ENCODE peak calls at places on chromosomes 12 and 14, in six cellular contexts. One of them, this sample, is unnamed.

GRCh38 chr14:74658535-74659130 is 46.6 kb upstream of the LTBP2 start:
- DNase-seq in brain microvascular endothelial cell: no peak
- DNase-seq in choroid plexus epithelial cell: peak; percentile 73
- DNase-seq in lower lobe of right lung: no peak
- DNase-seq in kidney: no peak
- DNase-seq in PC-9: no peak
- DNase-seq in this sample: peak; percentile 66

GRCh38 chr12:65929641-65930040 is 105.4 kb downstream of the HMGA2 start:
- DNase-seq in brain microvascular endothelial cell: no peak
- DNase-seq in choroid plexus epithelial cell: no peak
- DNase-seq in lower lobe of right lung: no peak
- DNase-seq in kidney: no peak
- DNase-seq in PC-9: no peak
- DNase-seq in this sample: no peak

GRCh38 chr12:75974323-75975273 is 57.0 kb downstream of the PHLDA1 start:
- DNase-seq in brain microvascular endothelial cell: no peak
- DNase-seq in choroid plexus epithelial cell: no peak
- DNase-seq in lower lobe of right lung: peak; percentile 59
- DNase-seq in kidney: no peak
- DNase-seq in PC-9: no peak
- DNase-seq in this sample: no peak

GRCh38 chr12:50458606-50459005 is 46.2 kb upstream of the DIP2B start:
- DNase-seq in brain microvascular endothelial cell: no peak
- DNase-seq in choroid plexus epithelial cell: peak; percentile 40
- DNase-seq in lower lobe of right lung: no peak
- DNase-seq in kidney: no peak
- DNase-seq in PC-9: peak; percentile 66
- DNase-seq in this sample: peak; percentile 40

GRCh38 chr12:79121486-79121885 is 256.9 kb downstream of the SYT1 start:
- DNase-seq in brain microvascular endothelial cell: no peak
- DNase-seq in choroid plexus epithelial cell: peak; percentile 38
- DNase-seq in lower lobe of right lung: no peak
- DNase-seq in kidney: no peak
- DNase-seq in PC-9: no peak
- DNase-seq in this sample: no peak

GRCh38 chr14:74580275-74580672 is 31.8 kb downstream of the LTBP2 start:
- DNase-seq in brain microvascular endothelial cell: no peak
- DNase-seq in choroid plexus epithelial cell: no peak
- DNase-seq in lower lobe of right lung: no peak
- DNase-seq in kidney: no peak
- DNase-seq in PC-9: no peak
- DNase-seq in this sample: no peak

GRCh38 chr12:49651855-49652254 is 28.5 kb downstream of the PRPF40B start:
- DNase-seq in brain microvascular endothelial cell: no peak
- DNase-seq in choroid plexus epithelial cell: no peak
- DNase-seq in lower lobe of right lung: no peak
- DNase-seq in kidney: peak; percentile 64
- DNase-seq in PC-9: no peak
- DNase-seq in this sample: no peak

GRCh38 chr14:66403183-66403582 is 83.0 kb upstream of the CCDC196 start:
- DNase-seq in brain microvascular endothelial cell: peak; percentile 8
- DNase-seq in choroid plexus epithelial cell: peak; percentile 62
- DNase-seq in lower lobe of right lung: no peak
- DNase-seq in kidney: no peak
- DNase-seq in PC-9: peak; percentile 62
- DNase-seq in this sample: peak; percentile 43

GRCh38 chr12:95815635-95816212 is 25.2 kb upstream of the NTN4 start:
- DNase-seq in brain microvascular endothelial cell: no peak
- DNase-seq in choroid plexus epithelial cell: peak; percentile 61
- DNase-seq in lower lobe of right lung: no peak
- DNase-seq in kidney: no peak
- DNase-seq in PC-9: peak; percentile 59
- DNase-seq in this sample: peak; percentile 54

GRCh38 chr14:99511421-99512109 is 30.4 kb downstream of the CCNK start:
- DNase-seq in brain microvascular endothelial cell: peak; percentile 12
- DNase-seq in choroid plexus epithelial cell: peak; percentile 30
- DNase-seq in lower lobe of right lung: no peak
- DNase-seq in kidney: peak; percentile 56
- DNase-seq in PC-9: no peak
- DNase-seq in this sample: peak; percentile 62

GRCh38 chr12:29655861-29656260 is 127.9 kb downstream of the TMTC1 start:
- DNase-seq in brain microvascular endothelial cell: no peak
- DNase-seq in choroid plexus epithelial cell: no peak
- DNase-seq in lower lobe of right lung: no peak
- DNase-seq in kidney: no peak
- DNase-seq in PC-9: no peak
- DNase-seq in this sample: no peak

GRCh38 chr14:48963231-48963630 is 622.9 kb downstream of the RPS29 start:
- DNase-seq in brain microvascular endothelial cell: no peak
- DNase-seq in choroid plexus epithelial cell: no peak
- DNase-seq in lower lobe of right lung: no peak
- DNase-seq in kidney: no peak
- DNase-seq in PC-9: no peak
- DNase-seq in this sample: no peak

GRCh38 chr14:78697341-78697740 is 527.2 kb downstream of the NRXN3 start:
- DNase-seq in brain microvascular endothelial cell: peak; percentile 5
- DNase-seq in choroid plexus epithelial cell: peak; percentile 55
- DNase-seq in lower lobe of right lung: no peak
- DNase-seq in kidney: no peak
- DNase-seq in PC-9: no peak
- DNase-seq in this sample: peak; percentile 58

GRCh38 chr14:88470542-88471440 is 84.0 kb downstream of the PTPN21 start:
- DNase-seq in brain microvascular endothelial cell: no peak
- DNase-seq in choroid plexus epithelial cell: peak; percentile 17
- DNase-seq in lower lobe of right lung: no peak
- DNase-seq in kidney: no peak
- DNase-seq in PC-9: no peak
- DNase-seq in this sample: no peak

DNA sequence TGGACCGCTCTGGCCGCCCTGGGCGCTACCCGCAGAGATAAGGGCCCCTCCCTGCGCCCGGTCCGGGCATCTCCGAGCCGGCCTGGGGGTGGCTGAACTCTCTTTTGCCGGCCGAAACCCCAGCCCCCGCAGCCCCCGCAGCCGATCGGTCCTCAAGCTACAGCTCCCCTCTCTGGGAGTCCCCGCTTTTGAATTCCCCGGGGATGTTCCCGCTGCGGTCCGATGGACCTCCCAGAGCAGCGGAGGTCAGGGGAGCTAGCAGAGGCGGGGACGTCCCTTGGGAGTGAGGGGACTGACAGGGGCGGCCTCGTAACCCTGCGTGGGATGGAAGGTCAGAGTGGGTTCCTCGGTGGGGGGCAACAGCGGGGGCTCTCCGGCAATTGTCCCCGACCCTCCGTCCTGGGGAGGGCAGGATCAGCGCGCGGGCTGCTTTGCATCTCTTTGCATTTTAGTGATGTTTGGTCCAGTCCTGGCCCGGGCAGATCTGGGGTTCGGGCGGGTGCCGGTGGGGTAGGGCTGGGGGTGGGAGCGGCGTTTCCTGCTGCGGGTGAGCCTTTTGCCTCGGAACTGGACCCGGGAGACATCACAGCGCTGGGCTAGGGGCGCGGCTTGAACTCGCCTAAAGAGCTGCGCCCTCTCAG is at the start of gene CRIP1:
- DNase-seq in brain microvascular endothelial cell: no peak
- DNase-seq in choroid plexus epithelial cell: no peak
- DNase-seq in lower lobe of right lung: no peak
- DNase-seq in kidney: no peak
- DNase-seq in PC-9: no peak
- DNase-seq in this sample: no peak
- H3K4me3 ChIP-seq in brain microvascular endothelial cell: no peak within 1 kb of the TSS
- H3K4me3 ChIP-seq in choroid plexus epithelial cell: no peak within 1 kb of the TSS
- H3K4me3 ChIP-seq in lower lobe of right lung: peak within 1 kb of the TSS; percentile 83
- H3K4me3 ChIP-seq in kidney: peak within 1 kb of the TSS; percentile 37
- H3K4me3 ChIP-seq in PC-9: peak within 1 kb of the TSS; percentile 50
- H3K4me3 ChIP-seq in this sample: peak within 1 kb of the TSS; percentile 69

GRCh38 chr12:101491325-101491724 is 16.2 kb downstream of the SPIC start:
- DNase-seq in brain microvascular endothelial cell: no peak
- DNase-seq in choroid plexus epithelial cell: no peak
- DNase-seq in lower lobe of right lung: no peak
- DNase-seq in kidney: no peak
- DNase-seq in PC-9: no peak
- DNase-seq in this sample: no peak

GRCh38 chr12:101485015-101485414 is 9.9 kb downstream of the SPIC start:
- DNase-seq in brain microvascular endothelial cell: no peak
- DNase-seq in choroid plexus epithelial cell: peak; percentile 59
- DNase-seq in lower lobe of right lung: no peak
- DNase-seq in kidney: no peak
- DNase-seq in PC-9: no peak
- DNase-seq in this sample: peak; percentile 11

GRCh38 chr12:101490286-101490920 is 15.3 kb downstream of the SPIC start:
- DNase-seq in brain microvascular endothelial cell: no peak
- DNase-seq in choroid plexus epithelial cell: peak; percentile 80
- DNase-seq in lower lobe of right lung: no peak
- DNase-seq in kidney: no peak
- DNase-seq in PC-9: no peak
- DNase-seq in this sample: no peak
- TF ChIP-seq CTCF in brain microvascular endothelial cell: no peak
- TF ChIP-seq CTCF in choroid plexus epithelial cell: peak; percentile 78
- TF ChIP-seq CTCF in lower lobe of right lung: peak; percentile 52
- TF ChIP-seq CTCF in kidney: peak; percentile 48
- TF ChIP-seq CTCF in PC-9: peak; percentile 67
- TF ChIP-seq CTCF in this sample: no peak

GRCh38 chr12:14257303-14257733 is 108.2 kb upstream of the ATF7IP start:
- DNase-seq in brain microvascular endothelial cell: no peak
- DNase-seq in choroid plexus epithelial cell: no peak
- DNase-seq in lower lobe of right lung: no peak
- DNase-seq in kidney: no peak
- DNase-seq in PC-9: no peak
- DNase-seq in this sample: no peak
- H3K4me3 ChIP-seq in brain microvascular endothelial cell: no peak overlapping the region
- H3K4me3 ChIP-seq in choroid plexus epithelial cell: no peak overlapping the region
- H3K4me3 ChIP-seq in lower lobe of right lung: peak overlapping the region; percentile 22
- H3K4me3 ChIP-seq in kidney: peak overlapping the region; percentile 0
- H3K4me3 ChIP-seq in PC-9: peak overlapping the region; percentile 36
- H3K4me3 ChIP-seq in this sample: no peak overlapping the region

GRCh38 chr12:22577667-22578066 is 33.3 kb upstream of the C2CD5 start:
- DNase-seq in brain microvascular endothelial cell: peak; percentile 14
- DNase-seq in choroid plexus epithelial cell: peak; percentile 9
- DNase-seq in lower lobe of right lung: no peak
- DNase-seq in kidney: no peak
- DNase-seq in PC-9: no peak
- DNase-seq in this sample: no peak
- TF ChIP-seq CTCF in brain microvascular endothelial cell: no peak
- TF ChIP-seq CTCF in choroid plexus epithelial cell: no peak
- TF ChIP-seq CTCF in lower lobe of right lung: no peak
- TF ChIP-seq CTCF in kidney: no peak
- TF ChIP-seq CTCF in PC-9: no peak
- TF ChIP-seq CTCF in this sample: no peak

GRCh38 chr12:109463776-109464175 is 13.3 kb downstream of the KCTD10 start:
- DNase-seq in brain microvascular endothelial cell: no peak
- DNase-seq in choroid plexus epithelial cell: no peak
- DNase-seq in lower lobe of right lung: no peak
- DNase-seq in kidney: peak; percentile 79
- DNase-seq in PC-9: no peak
- DNase-seq in this sample: peak; percentile 43
- H3K4me3 ChIP-seq in brain microvascular endothelial cell: peak overlapping the region; percentile 34
- H3K4me3 ChIP-seq in choroid plexus epithelial cell: no peak overlapping the region
- H3K4me3 ChIP-seq in lower lobe of right lung: peak overlapping the region; percentile 22
- H3K4me3 ChIP-seq in kidney: peak overlapping the region; percentile 53
- H3K4me3 ChIP-seq in PC-9: peak overlapping the region; percentile 31
- H3K4me3 ChIP-seq in this sample: peak overlapping the region; percentile 44

DNA sequence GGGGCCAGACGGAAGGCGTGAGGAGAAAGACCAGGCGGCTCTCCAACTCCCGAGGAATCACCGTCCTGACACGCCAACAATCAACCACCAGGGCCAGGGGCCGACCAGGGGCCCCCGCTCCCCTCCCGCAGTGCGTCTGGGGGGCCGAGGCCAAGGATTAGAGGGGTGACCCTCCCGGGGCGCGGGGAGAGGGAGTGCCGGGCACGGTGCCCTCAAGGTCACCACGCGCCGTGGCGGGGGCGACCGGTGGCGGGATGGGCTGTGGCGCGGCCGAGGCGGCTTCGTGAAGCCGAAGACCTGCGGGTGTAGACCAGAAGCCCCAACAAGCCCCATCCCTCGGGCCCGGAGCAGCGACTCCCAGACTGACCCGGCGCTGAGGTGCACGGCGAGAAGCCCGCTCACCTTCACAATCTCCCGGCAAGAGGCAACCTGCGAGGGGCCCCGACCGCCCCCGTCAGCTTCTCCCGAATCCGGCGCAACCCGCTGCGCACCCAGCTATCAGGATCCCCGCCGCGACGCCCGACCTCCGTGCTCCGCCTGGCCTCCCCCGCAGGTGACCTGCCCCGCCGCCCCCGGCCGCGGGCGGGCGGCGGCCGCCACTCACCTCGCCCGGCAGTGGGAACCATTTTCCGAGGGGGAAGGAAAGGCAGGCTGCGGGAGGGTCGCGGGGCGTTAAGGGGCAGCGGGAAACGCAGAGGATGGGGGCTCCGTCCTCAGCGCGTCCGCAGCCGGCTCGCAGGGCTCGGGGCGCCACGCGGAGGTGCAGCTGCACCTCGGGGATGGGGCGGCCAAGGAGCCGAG is 446 bp downstream of the ATP2B1 start:
- DNase-seq in brain microvascular endothelial cell: peak; percentile 14
- DNase-seq in choroid plexus epithelial cell: peak; percentile 35
- DNase-seq in lower lobe of right lung: peak; percentile 66
- DNase-seq in kidney: peak; percentile 89
- DNase-seq in PC-9: no peak
- DNase-seq in this sample: no peak
- TF ChIP-seq CTCF in brain microvascular endothelial cell: no peak
- TF ChIP-seq CTCF in choroid plexus epithelial cell: no peak
- TF ChIP-seq CTCF in lower lobe of right lung: no peak
- TF ChIP-seq CTCF in kidney: no peak
- TF ChIP-seq CTCF in PC-9: no peak
- TF ChIP-seq CTCF in this sample: no peak

GRCh38 chr12:47216150-47216677 is 136.5 kb upstream of the AMIGO2 start:
- DNase-seq in brain microvascular endothelial cell: no peak
- DNase-seq in choroid plexus epithelial cell: no peak
- DNase-seq in lower lobe of right lung: peak; percentile 60
- DNase-seq in kidney: no peak
- DNase-seq in PC-9: no peak
- DNase-seq in this sample: no peak
- H3K4me3 ChIP-seq in brain microvascular endothelial cell: no peak overlapping the region
- H3K4me3 ChIP-seq in choroid plexus epithelial cell: no peak overlapping the region
- H3K4me3 ChIP-seq in lower lobe of right lung: peak overlapping the region; percentile 40
- H3K4me3 ChIP-seq in kidney: no peak overlapping the region
- H3K4me3 ChIP-seq in PC-9: no peak overlapping the region
- H3K4me3 ChIP-seq in this sample: no peak overlapping the region

DNA sequence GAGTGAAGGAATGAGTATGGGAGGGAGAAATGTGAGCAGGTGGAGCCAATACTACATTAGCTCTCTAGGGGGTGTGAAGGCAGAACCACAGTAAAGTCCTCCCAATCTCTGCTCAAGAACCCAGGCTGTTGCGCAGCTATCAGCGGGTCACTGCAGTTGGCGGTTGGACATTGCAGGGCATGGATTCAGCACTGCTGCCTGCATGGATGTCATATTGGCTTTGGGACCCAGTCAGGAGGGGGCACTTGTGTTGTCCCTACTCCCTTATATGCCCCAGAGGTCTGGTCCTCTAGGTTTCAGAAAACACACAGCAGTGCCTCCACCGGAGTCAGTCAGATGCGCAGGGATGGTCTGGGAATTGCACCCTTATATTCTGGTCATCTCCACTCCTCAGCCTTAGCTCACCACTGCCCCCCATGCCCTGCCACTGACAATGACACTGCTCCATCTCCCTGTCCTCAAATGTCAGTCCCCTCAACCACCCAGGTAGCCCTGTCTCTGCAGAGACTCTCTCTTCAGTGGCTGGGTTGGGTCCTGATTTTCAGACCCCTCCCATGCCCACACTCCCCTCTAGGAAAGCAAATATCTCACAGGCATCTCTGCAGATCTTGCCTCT is 9.6 kb downstream of the ZDHHC22 start:
- DNase-seq in brain microvascular endothelial cell: no peak
- DNase-seq in choroid plexus epithelial cell: no peak
- DNase-seq in lower lobe of right lung: no peak
- DNase-seq in kidney: no peak
- DNase-seq in PC-9: no peak
- DNase-seq in this sample: no peak
- TF ChIP-seq CTCF in brain microvascular endothelial cell: no peak
- TF ChIP-seq CTCF in choroid plexus epithelial cell: no peak
- TF ChIP-seq CTCF in lower lobe of right lung: no peak
- TF ChIP-seq CTCF in kidney: no peak
- TF ChIP-seq CTCF in PC-9: no peak
- TF ChIP-seq CTCF in this sample: no peak

This sample was measured in AG10803.